ENCODE peak calls at places on chromosomes 5 and 9, in four cellular contexts. B is heart left ventricle, M is cardiac muscle cell, C is AG09309. P is an unnamed sample.
A peak's percentile ranks its signal among the peaks of the same experiment; 100 is the strongest.

GRCh38 chr9:105062222-105062850 is 134.4 kb upstream of the ABCA1 start:
- DNase-seq in C (no peak), M (no peak), B (no peak), P (no peak)

GRCh38 chr5:170451764-170452365 is 52.0 kb upstream of the KCNIP1 start:
- DNase-seq in B (no peak), C (peak; percentile 57), M (peak; percentile 87), P (no peak)

GRCh38 chr5:131068893-131069643 is 96.0 kb downstream of the HINT1 start:
- DNase-seq in B (no peak), M (peak; percentile 6), C (no peak), P (no peak)

GRCh38 chr9:70873506-70873905 is 247.9 kb downstream of the TRPM3 start:
- DNase-seq in B (no peak), C (no peak), M (no peak), P (no peak)

GRCh38 chr5:180366303-180366702 is 13.2 kb upstream of the GFPT2 start:
- DNase-seq in M (no peak), C (peak; percentile 21), B (no peak), P (no peak)

GRCh38 chr9:116870566-116870965 is 183.5 kb downstream of the TRIM32 start:
- DNase-seq in B (no peak), M (no peak), C (no peak), P (no peak)

GRCh38 chr5:82388186-82388585 is 110.0 kb upstream of the RPS23 start:
- DNase-seq in C (peak; percentile 68), M (peak; percentile 88), B (no peak), P (peak; percentile 60)

GRCh38 chr9:28792736-28793135 is 1219.5 kb upstream of the C9orf72 start:
- DNase-seq in M (no peak), C (no peak), B (no peak), P (no peak)

GRCh38 chr5:77418601-77419591 is 73.2 kb downstream of the WDR41 start:
- DNase-seq in B (no peak), M (no peak), C (no peak), P (no peak)

GRCh38 chr5:94863951-94864350 is 245.5 kb downstream of the SLF1 start:
- DNase-seq in C (no peak), B (no peak), M (no peak), P (no peak)
- H3K4me3 ChIP-seq in C (no peak overlapping the region), B (no peak overlapping the region), M (no peak overlapping the region), P (no peak overlapping the region)

GRCh38 chr9:135070198-135070951 is 17.1 kb upstream of the OLFM1 start:
- DNase-seq in B (no peak), C (no peak), M (no peak), P (no peak)

GRCh38 chr9:135070964-135071735 is 16.3 kb upstream of the OLFM1 start:
- DNase-seq in B (no peak), M (no peak), C (no peak), P (no peak)

GRCh38 chr9:135067091-135067710 is 20.3 kb upstream of the OLFM1 start:
- DNase-seq in M (no peak), B (no peak), C (no peak), P (no peak)

GRCh38 chr9:135068776-135069415 is 18.6 kb upstream of the OLFM1 start:
- DNase-seq in B (peak; percentile 29), M (no peak), C (no peak), P (no peak)

DNA sequence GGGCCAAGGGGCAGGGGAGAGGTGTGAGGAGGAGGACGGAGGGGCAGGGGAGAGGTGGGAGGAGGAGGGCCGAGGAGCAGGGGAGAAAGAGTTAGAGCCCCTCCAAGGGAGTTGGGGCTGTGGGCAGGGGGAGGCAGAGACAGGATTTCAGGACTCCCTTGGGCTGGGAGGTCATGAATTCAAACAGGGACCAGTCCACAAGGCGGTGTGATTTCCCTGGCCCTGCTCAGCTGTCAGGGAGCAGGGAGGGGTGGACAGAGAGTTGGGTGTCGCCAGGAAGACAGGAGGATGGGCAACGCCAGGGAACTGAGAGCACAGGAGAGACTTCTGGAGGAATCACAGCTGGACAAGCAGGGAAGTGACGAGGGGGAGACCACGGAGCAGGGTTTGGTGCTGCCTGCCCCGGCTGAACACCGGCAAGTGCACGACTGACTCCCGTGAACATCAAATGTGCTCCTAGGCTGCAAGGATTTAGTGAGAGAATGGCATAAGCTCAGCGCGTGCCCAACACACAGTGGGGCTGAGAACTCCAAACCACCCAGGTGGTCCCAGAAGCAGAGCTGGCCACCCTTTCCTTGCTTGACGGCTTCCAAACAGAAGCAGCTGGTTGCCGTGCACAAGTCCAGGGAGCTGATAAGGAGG is 17.8 kb upstream of the OLFM1 start:
- DNase-seq in B (no peak), C (no peak), M (no peak), P (no peak)
- H3K4me3 ChIP-seq in B (no peak overlapping the region), C (no peak overlapping the region), M (no peak overlapping the region), P (no peak overlapping the region)

GRCh38 chr9:125750656-125751035 is 3.5 kb downstream of the PBX3 start:
- DNase-seq in M (peak; percentile 42), B (no peak), C (no peak), P (no peak)
- H3K4me3 ChIP-seq in M (peak overlapping the region; percentile 67), B (peak overlapping the region; percentile 7), C (no peak overlapping the region), P (peak overlapping the region; percentile 88)

DNA sequence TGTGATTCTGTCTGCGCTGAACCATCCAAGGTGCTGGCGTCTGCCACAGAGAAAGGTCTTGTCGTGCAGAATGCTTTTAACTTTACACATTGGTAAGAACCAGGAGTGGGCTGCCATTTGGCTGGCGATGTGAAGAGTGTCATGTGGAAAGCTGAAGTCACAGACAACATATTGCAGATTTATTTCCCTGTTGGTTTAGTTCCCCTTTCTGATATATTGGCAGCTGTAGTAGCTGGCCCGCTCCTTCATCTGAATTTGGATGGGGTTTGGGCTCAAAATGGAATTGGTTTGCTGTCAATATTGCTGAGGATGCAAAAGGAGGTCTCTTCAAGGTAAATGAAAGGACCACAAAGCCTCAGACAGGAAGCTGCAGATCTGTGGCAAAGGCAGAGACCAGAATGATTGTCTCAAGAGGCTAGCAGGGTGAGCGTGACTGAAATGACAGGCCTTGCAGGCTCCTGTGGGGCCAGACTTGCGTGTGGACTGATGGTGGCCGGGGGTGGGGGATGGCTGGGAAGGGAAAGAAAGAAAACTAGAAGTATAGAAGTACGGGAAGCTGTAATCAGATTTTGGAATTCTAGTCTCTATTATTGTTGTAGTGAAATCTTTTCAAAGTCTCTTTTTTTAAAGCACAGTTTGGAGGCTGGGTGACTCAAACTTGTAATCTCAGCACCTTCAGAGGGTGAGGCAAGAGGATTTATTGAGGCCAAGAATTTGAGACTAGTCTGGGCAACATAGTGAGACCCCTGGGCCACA is 25.1 kb upstream of the CD180 start:
- DNase-seq in B (no peak), C (no peak), M (no peak), P (no peak)
- H3K4me3 ChIP-seq in B (no peak overlapping the region), C (no peak overlapping the region), M (no peak overlapping the region), P (no peak overlapping the region)

GRCh38 chr9:98927724-98928123 is 16.0 kb upstream of the COL15A1 start:
- DNase-seq in M (no peak), C (no peak), B (no peak), P (no peak)
- H3K4me3 ChIP-seq in M (no peak overlapping the region), C (no peak overlapping the region), B (no peak overlapping the region), P (no peak overlapping the region)

GRCh38 chr9:136511144-136511669 is 28.4 kb upstream of the SEC16A start:
- DNase-seq in C (no peak), M (no peak), B (no peak), P (no peak)
- H3K4me3 ChIP-seq in C (no peak overlapping the region), M (no peak overlapping the region), B (no peak overlapping the region), P (no peak overlapping the region)

GRCh38 chr5:107092695-107093094 is 578.0 kb downstream of the EFNA5 start:
- DNase-seq in C (no peak), B (no peak), M (peak; percentile 1), P (no peak)
- H3K4me3 ChIP-seq in C (no peak overlapping the region), B (no peak overlapping the region), M (no peak overlapping the region), P (no peak overlapping the region)

DNA sequence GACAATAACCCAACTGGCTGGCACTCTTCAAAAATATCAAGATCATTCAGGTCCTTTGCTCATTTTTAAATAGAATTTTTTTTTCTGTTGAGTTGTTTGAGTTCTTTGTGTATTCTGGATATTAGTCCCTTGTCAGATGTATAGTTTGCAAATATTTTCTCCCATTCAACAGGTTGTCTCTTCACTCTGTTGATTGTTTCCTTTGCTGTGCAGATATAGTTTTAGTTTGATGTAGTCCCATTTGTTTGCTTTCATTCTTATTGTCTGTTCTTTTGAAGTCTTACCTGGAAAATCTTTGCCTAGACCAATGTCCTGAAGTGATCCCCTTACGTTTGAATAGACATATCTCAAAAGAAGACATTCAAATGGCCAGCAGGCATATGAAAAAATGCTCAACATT is 22.8 kb downstream of the PTTG1 start:
- DNase-seq in M (no peak), B (no peak), C (no peak), P (no peak)
- H3K4me3 ChIP-seq in M (no peak overlapping the region), B (no peak overlapping the region), C (no peak overlapping the region), P (no peak overlapping the region)

GRCh38 chr9:125141751-125142150 is 1.6 kb downstream of the SCAI start:
- DNase-seq in C (no peak), B (no peak), M (no peak), P (no peak)
- H3K4me3 ChIP-seq in C (no peak overlapping the region), B (no peak overlapping the region), M (no peak overlapping the region), P (no peak overlapping the region)

DNA sequence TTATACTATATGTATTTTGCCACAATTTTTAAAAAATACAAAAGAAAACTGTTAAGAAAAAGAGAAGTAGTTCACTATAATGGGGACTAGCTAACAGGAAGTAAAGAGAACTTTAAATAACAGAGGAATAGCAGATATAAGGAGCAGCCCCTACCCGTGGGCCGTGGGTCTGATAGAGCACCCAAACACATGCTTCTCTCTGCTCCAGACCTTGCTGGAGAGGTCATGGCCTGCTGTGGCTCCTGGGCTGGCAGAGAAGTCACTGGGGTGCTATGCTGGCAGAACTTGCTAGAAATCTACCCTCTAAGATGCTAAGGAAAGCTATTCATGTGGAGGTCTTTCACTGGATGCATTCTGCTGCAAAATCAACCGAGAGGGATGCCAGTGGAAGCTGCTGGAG is 10.0 kb upstream of the TNFAIP8 start:
- DNase-seq in C (no peak), M (no peak), B (no peak), P (no peak)
- H3K4me3 ChIP-seq in C (no peak overlapping the region), M (no peak overlapping the region), B (no peak overlapping the region), P (no peak overlapping the region)

P was measured in astrocyte of the cerebellum.